ENCODE peak calls at places on chromosomes 3 and 15, in five cellular contexts. One of them, this sample, is unnamed.

GRCh38 chr15:57762302-57762701 is 55.8 kb downstream of the POLR2M start:
- DNase-seq in A549: no peak
- DNase-seq in heart right ventricle: no peak
- DNase-seq in cardiac muscle cell: no peak
- DNase-seq in neural crest cell: no peak
- DNase-seq in this sample: no peak

GRCh38 chr3:32045091-32045964 is 61.1 kb upstream of the GPD1L start:
- DNase-seq in neural crest cell: no peak
- DNase-seq in cardiac muscle cell: peak
- DNase-seq in A549: peak
- DNase-seq in heart right ventricle: no peak
- DNase-seq in this sample: peak

GRCh38 chr3:11200679-11200952 is 46.3 kb downstream of the HRH1 start:
- DNase-seq in heart right ventricle: no peak
- DNase-seq in A549: no peak
- DNase-seq in neural crest cell: no peak
- DNase-seq in cardiac muscle cell: no peak
- DNase-seq in this sample: no peak

GRCh38 chr3:71366991-71367604 is 216.4 kb downstream of the FOXP1 start:
- DNase-seq in neural crest cell: no peak
- DNase-seq in A549: no peak
- DNase-seq in heart right ventricle: no peak
- DNase-seq in cardiac muscle cell: peak
- DNase-seq in this sample: no peak

GRCh38 chr3:61645148-61645547 is 83.8 kb downstream of the PTPRG start:
- DNase-seq in cardiac muscle cell: no peak
- DNase-seq in heart right ventricle: no peak
- DNase-seq in A549: peak
- DNase-seq in neural crest cell: no peak
- DNase-seq in this sample: no peak

GRCh38 chr3:15936347-15936746 is 138.6 kb upstream of the ANKRD28 start:
- DNase-seq in heart right ventricle: no peak
- DNase-seq in A549: no peak
- DNase-seq in neural crest cell: no peak
- DNase-seq in cardiac muscle cell: no peak
- DNase-seq in this sample: no peak

GRCh38 chr3:149879872-149880271 is 66.9 kb downstream of the RNF13 start:
- DNase-seq in cardiac muscle cell: peak
- DNase-seq in heart right ventricle: peak
- DNase-seq in A549: peak
- DNase-seq in neural crest cell: peak
- DNase-seq in this sample: no peak

GRCh38 chr15:43527016-43527801 is 9.8 kb downstream of the MAP1A start:
- DNase-seq in cardiac muscle cell: no peak
- DNase-seq in A549: no peak
- DNase-seq in neural crest cell: no peak
- DNase-seq in heart right ventricle: no peak
- DNase-seq in this sample: no peak

GRCh38 chr3:126434264-126434590 is 39.5 kb downstream of the CFAP100 start:
- DNase-seq in cardiac muscle cell: no peak
- DNase-seq in heart right ventricle: no peak
- DNase-seq in neural crest cell: no peak
- DNase-seq in A549: no peak
- DNase-seq in this sample: no peak

GRCh38 chr3:40939113-40940070 is 259.9 kb upstream of the CTNNB1 start:
- DNase-seq in A549: peak
- DNase-seq in cardiac muscle cell: peak
- DNase-seq in neural crest cell: no peak
- DNase-seq in heart right ventricle: no peak
- DNase-seq in this sample: no peak

GRCh38 chr3:102671005-102671404 is 236.2 kb downstream of the ZPLD1 start:
- DNase-seq in heart right ventricle: no peak
- DNase-seq in neural crest cell: no peak
- DNase-seq in A549: no peak
- DNase-seq in cardiac muscle cell: no peak
- DNase-seq in this sample: no peak

GRCh38 chr15:79629687-79630086 is 197.6 kb downstream of the MINAR1 start:
- DNase-seq in cardiac muscle cell: no peak
- DNase-seq in A549: no peak
- DNase-seq in heart right ventricle: no peak
- DNase-seq in neural crest cell: no peak
- DNase-seq in this sample: no peak

GRCh38 chr15:41969851-41970431 is 2.4 kb downstream of the EHD4 start:
- DNase-seq in cardiac muscle cell: no peak
- DNase-seq in heart right ventricle: no peak
- DNase-seq in neural crest cell: no peak
- DNase-seq in A549: no peak
- DNase-seq in this sample: no peak

GRCh38 chr3:119240582-119241434 is at the start of gene B4GALT4:
- DNase-seq in A549: peak
- DNase-seq in heart right ventricle: peak
- DNase-seq in cardiac muscle cell: peak
- DNase-seq in neural crest cell: peak
- DNase-seq in this sample: peak

GRCh38 chr15:56469484-56469883 is 4.5 kb upstream of the MNS1 start:
- DNase-seq in cardiac muscle cell: no peak
- DNase-seq in neural crest cell: no peak
- DNase-seq in heart right ventricle: no peak
- DNase-seq in A549: no peak
- DNase-seq in this sample: no peak

GRCh38 chr3:53137835-53138446 is 7.7 kb upstream of the RFT1 start:
- DNase-seq in cardiac muscle cell: no peak
- DNase-seq in A549: peak
- DNase-seq in heart right ventricle: no peak
- DNase-seq in neural crest cell: no peak
- DNase-seq in this sample: no peak

GRCh38 chr3:49639551-49639950 is 34.6 kb upstream of the APEH start:
- DNase-seq in A549: no peak
- DNase-seq in heart right ventricle: no peak
- DNase-seq in neural crest cell: no peak
- DNase-seq in cardiac muscle cell: no peak
- DNase-seq in this sample: no peak

GRCh38 chr3:146953523-146954125 is 348.5 kb upstream of the PLSCR5 start:
- DNase-seq in heart right ventricle: no peak
- DNase-seq in neural crest cell: no peak
- DNase-seq in cardiac muscle cell: no peak
- DNase-seq in A549: no peak
- DNase-seq in this sample: no peak

GRCh38 chr3:159922861-159923312 is 65.7 kb upstream of the IL12A start:
- DNase-seq in A549: no peak
- DNase-seq in cardiac muscle cell: no peak
- DNase-seq in neural crest cell: no peak
- DNase-seq in heart right ventricle: no peak
- DNase-seq in this sample: no peak

GRCh38 chr3:20511863-20512262 is 325.9 kb upstream of the SGO1 start:
- DNase-seq in cardiac muscle cell: peak
- DNase-seq in heart right ventricle: no peak
- DNase-seq in A549: peak
- DNase-seq in neural crest cell: no peak
- DNase-seq in this sample: no peak

GRCh38 chr3:10883478-10884234 is 67.6 kb downstream of the SLC6A11 start:
- DNase-seq in heart right ventricle: no peak
- DNase-seq in A549: peak
- DNase-seq in neural crest cell: peak
- DNase-seq in cardiac muscle cell: peak
- DNase-seq in this sample: no peak

GRCh38 chr3:53286727-53287412 is 31.0 kb upstream of the TKT start:
- DNase-seq in cardiac muscle cell: no peak
- DNase-seq in A549: no peak
- DNase-seq in neural crest cell: no peak
- DNase-seq in heart right ventricle: no peak
- DNase-seq in this sample: no peak

DNA sequence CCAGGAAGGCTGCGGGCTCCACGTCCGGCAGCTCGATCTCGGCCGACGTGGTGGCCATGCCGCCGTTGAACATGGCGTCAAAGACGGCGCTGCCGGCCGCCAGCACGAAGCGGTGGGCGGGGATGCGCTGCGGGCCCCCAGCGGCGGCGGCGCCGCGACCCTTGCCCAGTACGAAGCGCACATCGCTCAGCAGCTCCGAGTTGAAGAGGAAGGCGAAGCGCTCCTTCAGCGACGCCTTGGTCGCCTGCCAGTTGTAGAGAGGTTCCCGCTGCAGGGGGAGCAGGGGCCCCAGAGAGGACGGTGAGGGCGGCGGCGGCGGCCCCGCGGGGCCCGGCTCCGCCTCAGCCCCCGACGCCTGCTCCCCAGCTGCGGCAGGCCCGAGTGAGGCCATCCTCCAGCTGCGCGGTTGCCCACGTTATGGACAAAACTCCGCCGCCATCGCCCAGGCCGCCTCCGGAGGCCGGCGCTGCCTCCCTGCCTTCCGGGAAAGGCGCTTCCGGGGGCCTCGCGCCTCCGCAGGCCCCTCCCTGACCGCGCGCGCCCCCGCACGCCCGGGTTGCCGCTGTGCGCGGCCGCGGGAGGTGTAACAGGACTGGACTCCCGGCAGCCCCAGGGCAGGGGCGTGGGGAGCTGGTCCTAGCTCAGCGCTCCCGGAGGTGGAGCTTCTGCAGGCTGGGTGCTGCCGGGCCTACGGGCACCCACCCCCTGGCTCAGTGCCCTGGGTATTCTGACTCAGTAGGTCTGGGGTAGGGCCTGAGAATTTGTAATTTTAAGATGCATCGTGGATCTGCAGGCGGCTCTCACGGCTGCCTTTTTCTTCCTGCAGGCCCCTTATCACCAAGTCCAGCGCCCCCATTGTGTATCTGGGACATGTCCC is at the start of gene BTBD1:
- DNase-seq in heart right ventricle: peak
- DNase-seq in cardiac muscle cell: peak
- DNase-seq in A549: peak
- DNase-seq in neural crest cell: peak
- DNase-seq in this sample: peak
- TF ChIP-seq CTCF in heart right ventricle: no peak
- TF ChIP-seq CTCF in cardiac muscle cell: no peak
- TF ChIP-seq CTCF in A549: no peak
- TF ChIP-seq CTCF in neural crest cell: peak
- TF ChIP-seq CTCF in this sample: peak

DNA sequence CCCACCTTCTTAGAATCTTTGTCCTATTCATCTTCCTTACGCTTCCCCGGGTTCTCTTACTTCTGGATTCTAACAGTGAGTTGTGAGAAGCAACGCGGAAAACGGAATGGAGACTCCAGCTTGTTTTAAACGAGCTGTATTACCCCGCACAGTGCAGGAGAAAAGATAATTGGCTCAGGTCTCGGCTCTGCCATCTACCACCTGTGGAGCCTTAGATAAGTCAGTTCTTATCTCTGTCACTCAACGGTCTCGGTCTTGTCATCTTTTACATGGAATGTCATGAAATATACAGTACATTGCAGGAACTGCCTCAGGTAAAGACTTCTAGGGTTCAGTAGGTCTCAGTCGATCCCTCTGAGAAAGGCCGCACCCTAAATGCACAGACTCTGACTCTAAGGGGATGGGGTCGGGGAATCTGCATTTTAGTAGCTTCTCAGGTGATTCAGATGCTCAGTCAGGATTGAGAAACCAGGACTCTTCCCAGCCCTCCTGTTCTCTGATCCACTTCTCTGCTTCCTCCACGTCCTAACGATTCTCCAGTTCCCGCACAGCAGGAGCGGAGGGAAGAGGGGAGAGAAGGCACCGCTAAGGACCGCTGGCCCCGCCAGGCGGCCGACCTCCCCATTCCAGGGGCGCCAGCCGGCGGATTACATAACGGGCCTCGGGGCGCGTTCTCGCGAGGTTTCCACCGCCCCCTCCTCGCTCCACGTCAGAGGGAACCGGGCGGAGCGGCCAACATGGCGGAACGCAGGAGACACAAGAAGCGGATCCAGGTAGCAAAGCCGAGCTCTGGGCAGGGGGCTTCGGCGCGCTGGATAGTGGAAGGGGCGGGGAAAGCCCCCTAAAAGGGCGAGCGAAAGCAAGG is at the start of gene SEC62:
- DNase-seq in cardiac muscle cell: peak
- DNase-seq in heart right ventricle: peak
- DNase-seq in neural crest cell: peak
- DNase-seq in A549: peak
- DNase-seq in this sample: peak
- TF ChIP-seq CTCF in cardiac muscle cell: peak
- TF ChIP-seq CTCF in heart right ventricle: peak
- TF ChIP-seq CTCF in neural crest cell: peak
- TF ChIP-seq CTCF in A549: no peak
- TF ChIP-seq CTCF in this sample: no peak

GRCh38 chr3:171786997-171787396 is 23.3 kb downstream of the PLD1 start:
- DNase-seq in A549: no peak
- DNase-seq in heart right ventricle: no peak
- DNase-seq in cardiac muscle cell: no peak
- DNase-seq in neural crest cell: no peak
- DNase-seq in this sample: no peak

GRCh38 chr3:171790574-171790897 is 19.7 kb downstream of the PLD1 start:
- DNase-seq in neural crest cell: no peak
- DNase-seq in cardiac muscle cell: no peak
- DNase-seq in heart right ventricle: no peak
- DNase-seq in A549: no peak
- DNase-seq in this sample: no peak

GRCh38 chr3:171789759-171790505 is 20.4 kb downstream of the PLD1 start:
- DNase-seq in heart right ventricle: no peak
- DNase-seq in cardiac muscle cell: no peak
- DNase-seq in neural crest cell: no peak
- DNase-seq in A549: no peak
- DNase-seq in this sample: no peak

GRCh38 chr3:171790898-171791694 is 19.2 kb downstream of the PLD1 start:
- DNase-seq in A549: no peak
- DNase-seq in heart right ventricle: no peak
- DNase-seq in cardiac muscle cell: no peak
- DNase-seq in neural crest cell: no peak
- DNase-seq in this sample: no peak

DNA sequence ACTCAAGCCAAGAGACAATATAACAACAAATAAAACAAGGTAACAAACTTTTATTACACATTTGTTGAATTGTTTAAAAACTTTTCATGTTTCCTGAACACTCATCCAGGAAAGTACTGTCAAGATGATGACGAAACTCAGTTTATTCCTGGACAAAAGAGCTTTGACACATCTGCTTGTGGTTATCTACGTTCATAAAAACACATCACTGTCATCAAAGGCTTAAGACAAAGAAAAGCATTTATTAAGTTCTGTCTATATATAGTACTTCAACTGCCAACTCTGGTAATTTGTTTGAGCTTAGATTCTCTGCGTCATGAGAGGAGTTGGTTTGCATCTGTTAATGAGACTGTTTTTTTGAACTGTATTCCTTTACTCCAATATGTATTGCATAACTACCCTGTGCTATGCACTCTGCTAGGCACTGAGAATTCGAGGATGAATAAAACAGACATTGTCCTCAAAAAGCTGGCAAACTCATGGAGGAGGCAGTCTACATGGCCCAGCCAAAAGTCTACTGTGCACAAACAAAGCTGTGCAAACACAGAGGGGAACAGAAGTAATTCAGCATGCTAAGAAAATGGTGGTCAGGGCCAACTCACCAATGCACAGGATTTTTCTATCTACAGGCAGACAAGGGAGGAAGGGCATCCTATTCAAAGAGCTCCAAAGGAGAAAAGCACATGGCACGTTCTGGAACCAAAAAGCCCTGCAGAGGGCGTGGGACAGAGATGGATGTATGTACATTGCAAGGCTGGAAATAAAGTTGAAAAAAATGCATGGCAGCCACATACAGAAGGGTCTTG is 21.5 kb downstream of the PLD1 start:
- DNase-seq in cardiac muscle cell: no peak
- DNase-seq in heart right ventricle: no peak
- DNase-seq in A549: no peak
- DNase-seq in neural crest cell: no peak
- DNase-seq in this sample: no peak
- TF ChIP-seq CTCF in cardiac muscle cell: peak
- TF ChIP-seq CTCF in heart right ventricle: no peak
- TF ChIP-seq CTCF in A549: no peak
- TF ChIP-seq CTCF in neural crest cell: no peak
- TF ChIP-seq CTCF in this sample: no peak

GRCh38 chr3:64329037-64329436 is 103.8 kb upstream of the PRICKLE2 start:
- DNase-seq in neural crest cell: no peak
- DNase-seq in heart right ventricle: no peak
- DNase-seq in A549: peak
- DNase-seq in cardiac muscle cell: peak
- DNase-seq in this sample: no peak
- TF ChIP-seq CTCF in neural crest cell: peak
- TF ChIP-seq CTCF in heart right ventricle: no peak
- TF ChIP-seq CTCF in A549: no peak
- TF ChIP-seq CTCF in cardiac muscle cell: no peak
- TF ChIP-seq CTCF in this sample: no peak